ENCODE peak calls at places on chromosome 12, in seven cellular contexts. T, Z, V, P, W, Q and A are unnamed samples.

GRCh38 chr12:34297790-34298164 is 275.5 kb downstream of the ALG10 start:
- DNase-seq in T (no peak), Z (no peak), V (peak; percentile 49), P (no peak), W (no peak), Q (no peak), A (no peak)

GRCh38 chr12:114241973-114242434 is 163.9 kb downstream of the TBX5 start:
- DNase-seq in T (no peak), Z (no peak), V (no peak), P (no peak), W (no peak), Q (no peak), A (no peak)

GRCh38 chr12:104212516-104212915 is 3.1 kb upstream of the TXNRD1 start:
- DNase-seq in T (no peak), Z (no peak), V (no peak), P (no peak), W (no peak), Q (no peak), A (no peak)

GRCh38 chr12:119578112-119578511 is 15.5 kb upstream of the TMEM233 start:
- DNase-seq in T (no peak), Z (no peak), V (no peak), P (no peak), W (peak; percentile 34), Q (no peak), A (no peak)

GRCh38 chr12:128784030-128784770 is 39.6 kb downstream of the SLC15A4 start:
- DNase-seq in T (no peak), Z (no peak), V (no peak), P (no peak), W (no peak), Q (no peak), A (no peak)

GRCh38 chr12:49121047-49121696 is 10.0 kb downstream of the TUBA1B start:
- DNase-seq in T (no peak), Z (peak; percentile 32), V (no peak), P (no peak), W (no peak), Q (no peak), A (no peak)

GRCh38 chr12:5467941-5468340 is 36.0 kb downstream of the NTF3 start:
- DNase-seq in T (no peak), Z (no peak), V (no peak), P (no peak), W (no peak), Q (no peak), A (no peak)

GRCh38 chr12:117494833-117495714 is 133.6 kb upstream of the NOS1 start:
- DNase-seq in T (no peak), Z (peak; percentile 60), V (peak; percentile 35), P (no peak), W (no peak), Q (no peak), A (peak; percentile 73)

GRCh38 chr12:31234053-31234835 is 91.7 kb downstream of the SINHCAF start:
- DNase-seq in T (no peak), Z (peak; percentile 72), V (peak; percentile 82), P (no peak), W (no peak), Q (no peak), A (peak; percentile 8)

GRCh38 chr12:52149182-52149641 is 42.6 kb downstream of the KRT80 start:
- DNase-seq in T (no peak), Z (no peak), V (no peak), P (no peak), W (no peak), Q (no peak), A (no peak)

GRCh38 chr12:71060426-71060825 is 97.4 kb downstream of the TSPAN8 start:
- DNase-seq in T (no peak), Z (no peak), V (no peak), P (no peak), W (no peak), Q (no peak), A (no peak)

GRCh38 chr12:68237523-68238070 is 12.0 kb upstream of the IL26 start:
- DNase-seq in T (no peak), Z (no peak), V (no peak), P (no peak), W (no peak), Q (no peak), A (no peak)

GRCh38 chr12:125852116-125852515 is 786.9 kb downstream of the AACS start:
- DNase-seq in T (no peak), Z (no peak), V (no peak), P (no peak), W (no peak), Q (no peak), A (no peak)

GRCh38 chr12:73424484-73424883 is 1113.2 kb upstream of the ATXN7L3B start:
- DNase-seq in T (no peak), Z (no peak), V (no peak), P (no peak), W (no peak), Q (no peak), A (no peak)

GRCh38 chr12:118189761-118190181 is 53.8 kb downstream of the PEBP1 start:
- DNase-seq in T (no peak), Z (peak; percentile 71), V (no peak), P (no peak), W (no peak), Q (no peak), A (no peak)

GRCh38 chr12:30829876-30830275 is 75.1 kb upstream of the CAPRIN2 start:
- DNase-seq in T (no peak), Z (no peak), V (no peak), P (no peak), W (no peak), Q (no peak), A (no peak)

GRCh38 chr12:5518584-5519365 is 86.9 kb downstream of the NTF3 start:
- DNase-seq in T (no peak), Z (no peak), V (no peak), P (no peak), W (no peak), Q (no peak), A (no peak)

GRCh38 chr12:71090971-71091370 is 66.8 kb downstream of the TSPAN8 start:
- DNase-seq in T (no peak), Z (no peak), V (no peak), P (no peak), W (no peak), Q (no peak), A (no peak)

GRCh38 chr12:102883204-102883799 is 33.7 kb downstream of the PAH start:
- DNase-seq in T (no peak), Z (peak; percentile 37), V (no peak), P (peak; percentile 9), W (peak; percentile 52), Q (peak; percentile 3), A (peak; percentile 70)

GRCh38 chr12:102811125-102811737 is 105.8 kb downstream of the PAH start:
- DNase-seq in T (no peak), Z (peak; percentile 3), V (no peak), P (no peak), W (peak; percentile 18), Q (no peak), A (peak; percentile 51)

GRCh38 chr12:122137229-122137628 is 36.8 kb downstream of the IL31 start:
- DNase-seq in T (no peak), Z (no peak), V (no peak), P (no peak), W (no peak), Q (no peak), A (no peak)

GRCh38 chr12:42129595-42130204 is 15.0 kb downstream of the GXYLT1 start:
- DNase-seq in T (no peak), Z (peak; percentile 66), V (no peak), P (no peak), W (no peak), Q (no peak), A (peak; percentile 5)

GRCh38 chr12:67784831-67785230 is 136.3 kb downstream of the DYRK2 start:
- DNase-seq in T (no peak), Z (no peak), V (no peak), P (no peak), W (no peak), Q (no peak), A (no peak)

GRCh38 chr12:5173511-5174011 is 129.9 kb downstream of the KCNA5 start:
- DNase-seq in T (no peak), Z (no peak), V (no peak), P (no peak), W (no peak), Q (no peak), A (no peak)

GRCh38 chr12:89864419-89864818 is 155.8 kb upstream of the ATP2B1 start:
- DNase-seq in T (no peak), Z (no peak), V (no peak), P (no peak), W (no peak), Q (no peak), A (no peak)

GRCh38 chr12:28242129-28242887 is 52.1 kb downstream of the CCDC91 start:
- DNase-seq in T (no peak), Z (no peak), V (no peak), P (no peak), W (no peak), Q (no peak), A (no peak)

GRCh38 chr12:19482551-19483109 is 43.3 kb downstream of the AEBP2 start:
- DNase-seq in T (no peak), Z (no peak), V (no peak), P (peak; percentile 45), W (peak; percentile 81), Q (peak; percentile 6), A (no peak)

GRCh38 chr12:131287015-131287937 is 333.6 kb downstream of the ADGRD1 start:
- DNase-seq in T (no peak), Z (no peak), V (peak; percentile 81), P (no peak), W (no peak), Q (no peak), A (no peak)

GRCh38 chr12:125356111-125356510 is 290.9 kb downstream of the AACS start:
- DNase-seq in T (no peak), Z (no peak), V (no peak), P (no peak), W (no peak), Q (no peak), A (no peak)

GRCh38 chr12:22230280-22230794 is 104.2 kb downstream of the ST8SIA1 start:
- DNase-seq in T (no peak), Z (no peak), V (no peak), P (no peak), W (no peak), Q (no peak), A (no peak)

GRCh38 chr12:112148031-112148513 is 22.7 kb downstream of the TRAFD1 start:
- DNase-seq in T (no peak), Z (no peak), V (no peak), P (no peak), W (no peak), Q (no peak), A (no peak)

GRCh38 chr12:46516933-46517578 is 144.5 kb upstream of the SLC38A2 start:
- DNase-seq in T (no peak), Z (no peak), V (no peak), P (no peak), W (peak; percentile 35), Q (no peak), A (no peak)

GRCh38 chr12:124976999-124977398 is 11.9 kb downstream of the DHX37 start:
- DNase-seq in T (no peak), Z (no peak), V (no peak), P (no peak), W (no peak), Q (no peak), A (no peak)

GRCh38 chr12:109719123-109720022 is 5.7 kb downstream of the FAM222A start:
- DNase-seq in T (no peak), Z (no peak), V (no peak), P (no peak), W (no peak), Q (no peak), A (no peak)

GRCh38 chr12:47413806-47414205 is 292.0 kb downstream of the RPAP3 start:
- DNase-seq in T (no peak), Z (no peak), V (no peak), P (no peak), W (no peak), Q (no peak), A (no peak)

GRCh38 chr12:109523071-109523470 is 45.6 kb downstream of the UBE3B start:
- DNase-seq in T (no peak), Z (no peak), V (no peak), P (no peak), W (no peak), Q (no peak), A (no peak)

GRCh38 chr12:127241056-127241830 is 1025.7 kb upstream of the TMEM132C start:
- DNase-seq in T (no peak), Z (no peak), V (no peak), P (no peak), W (no peak), Q (no peak), A (no peak)

GRCh38 chr12:125853670-125854069 is 788.4 kb downstream of the AACS start:
- DNase-seq in T (no peak), Z (no peak), V (no peak), P (no peak), W (no peak), Q (no peak), A (no peak)